ENCODE peak calls at places on chromosomes 12 and 14, in five cellular contexts. K, Z, L, D and C are unnamed samples.
A peak's percentile ranks its signal among the peaks of the same experiment; 100 is the strongest.

GRCh38 chr12:2336409-2336829 is 283.6 kb downstream of the CACNA1C start:
- DNase-seq in D (peak; percentile 86), L (no peak), Z (no peak), K (peak; percentile 37), C (no peak)

GRCh38 chr12:111825509-111825908 is 16.5 kb upstream of the MAPKAPK5 start:
- DNase-seq in K (no peak), D (no peak), L (no peak), Z (no peak), C (no peak)

GRCh38 chr12:27780612-27781408 is 774 bp upstream of the MANSC4 start:
- DNase-seq in Z (no peak), K (peak; percentile 27), L (peak; percentile 71), D (peak; percentile 61), C (no peak)

GRCh38 chr12:53052419-53053222 is 2.8 kb downstream of the TNS2 start:
- DNase-seq in L (peak; percentile 97), K (peak; percentile 77), Z (peak; percentile 90), D (peak; percentile 75), C (no peak)

GRCh38 chr14:104732931-104733681 is 9.1 kb downstream of the ADSS1 start:
- DNase-seq in L (no peak), Z (no peak), D (no peak), K (peak; percentile 62), C (no peak)

GRCh38 chr12:117047810-117048584 is 51.2 kb downstream of the TESC start:
- DNase-seq in K (peak; percentile 65), D (peak; percentile 23), L (no peak), Z (no peak), C (no peak)

GRCh38 chr12:108082506-108082905 is 46.6 kb upstream of the WSCD2 start:
- DNase-seq in Z (peak; percentile 1), L (no peak), K (no peak), D (no peak), C (no peak)

GRCh38 chr12:29983917-29984316 is 200.2 kb upstream of the TMTC1 start:
- DNase-seq in L (no peak), Z (no peak), K (no peak), D (peak; percentile 46), C (no peak)

GRCh38 chr12:10940389-10940788 is 1.3 kb upstream of the TAS2R14 start:
- DNase-seq in L (no peak), Z (no peak), K (peak; percentile 65), D (no peak), C (no peak)

GRCh38 chr12:50615534-50616296 is 110.9 kb downstream of the DIP2B start:
- DNase-seq in K (peak; percentile 51), L (no peak), D (no peak), Z (no peak), C (no peak)

GRCh38 chr12:94271351-94271750 is 123.0 kb downstream of the PLXNC1 start:
- DNase-seq in D (no peak), Z (peak; percentile 37), L (no peak), K (no peak), C (no peak)

DNA sequence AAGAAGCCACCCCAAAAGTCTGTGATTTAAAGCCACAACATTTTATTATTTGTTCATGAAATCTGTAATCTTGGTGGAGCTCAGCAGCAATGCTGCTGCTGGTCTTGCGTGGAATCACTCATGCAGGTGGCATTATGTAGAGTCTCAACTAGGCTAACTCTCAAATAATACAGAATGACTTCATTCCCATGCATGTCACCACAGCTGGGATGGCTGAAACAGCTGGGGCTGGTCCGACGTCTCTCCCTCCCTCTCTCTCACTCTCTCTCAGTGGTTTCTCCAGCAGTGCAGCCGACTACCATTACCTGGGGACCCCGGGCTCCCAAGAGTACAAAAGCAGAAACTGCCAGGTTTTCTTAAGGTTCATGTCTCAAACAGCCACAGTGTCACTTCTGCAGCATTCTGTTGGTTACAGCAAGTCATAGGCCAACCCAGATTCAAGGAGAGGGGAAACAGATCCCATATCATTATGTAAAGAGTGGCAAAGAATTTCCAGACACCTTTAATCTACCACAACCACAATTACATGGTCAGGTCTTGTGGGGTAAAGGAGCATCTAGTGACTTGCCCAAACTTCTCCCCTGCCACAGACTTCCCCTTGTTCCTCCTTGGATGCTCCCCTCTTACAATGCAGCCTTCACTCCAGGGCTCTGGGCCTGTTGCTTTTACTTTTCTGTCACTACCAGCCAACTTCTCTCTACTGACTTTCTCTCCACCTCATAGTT is 192.0 kb upstream of the HMGA2 start:
- DNase-seq in K (no peak), Z (no peak), D (no peak), L (no peak), C (no peak)
- TF ChIP-seq POLR2A in K (no peak), Z (no peak), D (no peak), L (no peak), C (no peak)

GRCh38 chr14:51394804-51395203 is 154.8 kb downstream of the TMX1 start:
- DNase-seq in Z (no peak), K (no peak), L (no peak), D (no peak), C (no peak)

GRCh38 chr14:51394391-51394790 is 154.3 kb downstream of the TMX1 start:
- DNase-seq in Z (no peak), D (peak; percentile 53), L (no peak), K (no peak), C (no peak)

GRCh38 chr14:51395361-51395849 is 155.4 kb downstream of the TMX1 start:
- DNase-seq in K (peak; percentile 22), L (peak; percentile 82), D (peak; percentile 91), Z (peak; percentile 84), C (no peak)

GRCh38 chr14:51398898-51399297 is 158.9 kb downstream of the TMX1 start:
- DNase-seq in Z (no peak), D (peak; percentile 72), K (peak; percentile 91), L (no peak), C (no peak)

GRCh38 chr14:51396222-51396815 is 156.3 kb downstream of the TMX1 start:
- DNase-seq in D (peak; percentile 99), Z (no peak), K (peak; percentile 74), L (peak; percentile 78), C (no peak)
- H3K4me3 ChIP-seq in D (no peak overlapping the region), Z (no peak overlapping the region), K (no peak overlapping the region), L (no peak overlapping the region), C (no peak overlapping the region)

GRCh38 chr14:22769369-22769768 is 2.9 kb downstream of the OXA1L start:
- DNase-seq in K (no peak), D (no peak), Z (no peak), L (no peak), C (no peak)

GRCh38 chr14:22767323-22767589 is 768 bp downstream of the OXA1L start:
- DNase-seq in L (no peak), Z (no peak), K (no peak), D (no peak), C (no peak)

GRCh38 chr14:22768947-22769346 is 2.5 kb downstream of the OXA1L start:
- DNase-seq in K (no peak), Z (no peak), L (no peak), D (no peak), C (no peak)

GRCh38 chr14:22764382-22764781 is 2.1 kb upstream of the OXA1L start:
- DNase-seq in K (no peak), L (no peak), Z (no peak), D (no peak), C (no peak)

DNA sequence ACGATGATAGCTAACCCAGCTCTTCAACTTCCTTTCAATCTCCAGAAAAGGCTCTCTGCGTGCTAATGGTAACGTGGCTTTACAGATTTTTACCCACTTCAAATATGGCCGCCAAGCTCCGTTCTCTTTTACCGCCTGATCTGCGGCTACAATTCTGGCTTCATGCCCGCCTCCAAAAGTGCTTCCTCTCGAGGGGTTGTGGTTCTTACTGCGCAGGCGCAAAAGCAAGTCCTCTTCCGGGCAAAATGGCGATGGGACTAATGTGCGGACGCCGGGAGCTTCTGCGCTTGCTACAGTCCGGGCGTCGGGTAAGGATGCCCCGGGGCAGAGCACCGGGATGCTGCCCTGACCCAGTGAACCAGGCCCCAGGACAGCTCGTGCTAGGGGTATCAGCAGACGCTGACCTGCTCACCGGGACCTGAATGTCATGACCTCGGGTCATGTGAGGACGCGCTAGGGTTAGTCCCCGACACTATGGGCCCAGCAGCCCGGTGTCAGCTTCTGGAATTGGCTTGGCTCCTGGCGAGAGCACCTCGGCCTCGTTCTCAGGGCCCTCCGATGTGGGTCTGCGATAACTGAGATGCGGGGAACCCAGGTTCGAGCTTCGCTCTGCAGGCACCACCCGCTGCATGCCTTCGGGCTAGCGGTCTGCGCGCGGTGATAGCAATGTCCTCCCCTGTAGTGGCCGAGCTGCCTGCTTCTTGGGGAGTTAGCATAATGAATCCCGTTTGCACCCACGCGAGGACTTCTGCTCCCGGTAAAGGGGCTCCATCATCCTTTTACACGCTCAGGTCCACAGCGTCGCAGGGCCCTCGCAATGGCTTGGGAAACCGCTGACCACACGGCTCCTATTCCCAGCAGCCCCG is at the start of gene OXA1L:
- DNase-seq in L (peak; percentile 99), D (peak; percentile 98), Z (peak; percentile 99), K (peak; percentile 97), C (peak; percentile 97)
- TF ChIP-seq POLR2A in L (peak; percentile 73), D (peak; percentile 81), Z (peak; percentile 45), K (peak; percentile 85), C (no peak)

GRCh38 chr14:91417134-91417982 is at the start of gene CCDC88C:
- DNase-seq in Z (no peak), D (peak; percentile 46), K (peak; percentile 69), L (no peak), C (peak; percentile 96)

GRCh38 chr14:91418387-91419043 is 895 bp upstream of the CCDC88C start:
- DNase-seq in D (peak; percentile 67), K (peak; percentile 68), L (no peak), Z (no peak), C (peak; percentile 94)

GRCh38 chr14:91417983-91418386 is 365 bp upstream of the CCDC88C start:
- DNase-seq in K (peak; percentile 72), D (no peak), L (no peak), Z (no peak), C (no peak)

GRCh38 chr14:91415794-91416743 is 1.6 kb downstream of the CCDC88C start:
- DNase-seq in Z (no peak), D (peak; percentile 47), K (no peak), L (no peak), C (peak; percentile 91)

GRCh38 chr14:91416744-91417133 is 881 bp downstream of the CCDC88C start:
- DNase-seq in K (no peak), Z (no peak), D (peak; percentile 29), L (no peak), C (peak; percentile 90)
- H3K4me3 ChIP-seq in K (peak overlapping the region; percentile 58), Z (peak overlapping the region; percentile 65), D (peak overlapping the region; percentile 76), L (peak overlapping the region; percentile 38), C (peak overlapping the region; percentile 90)